ENCODE peak calls at places on chromosomes 3 and 15, in five cellular contexts. M is GM23248, B is neuronal stem cell, U is A549, Q is PC-9. W is an unnamed sample.

GRCh38 chr3:54202651-54203248 is 80.4 kb downstream of the CACNA2D3 start:
- DNase-seq in B (no peak), Q (no peak), U (no peak), M (no peak), W (no peak)

GRCh38 chr3:45491344-45491743 is 103.0 kb downstream of the LARS2 start:
- DNase-seq in M (no peak), Q (no peak), U (no peak), B (no peak), W (no peak)

GRCh38 chr3:141929341-141929995 is 53.0 kb downstream of the ATP1B3 start:
- DNase-seq in Q (no peak), M (no peak), U (no peak), B (no peak), W (no peak)

GRCh38 chr15:74383695-74384565 is 16.5 kb upstream of the CYP11A1 start:
- DNase-seq in B (no peak), U (no peak), M (peak; percentile 61), Q (peak; percentile 81), W (no peak)

GRCh38 chr3:141487419-141488345 is 855 bp downstream of the RASA2 start:
- DNase-seq in Q (peak; percentile 72), M (peak; percentile 76), U (peak; percentile 54), B (peak; percentile 66), W (peak; percentile 87)

GRCh38 chr15:79192462-79193036 is 90.0 kb upstream of the ANKRD34C start:
- DNase-seq in B (no peak), Q (no peak), U (no peak), M (peak; percentile 25), W (no peak)

GRCh38 chr15:100764778-100765457 is 114.7 kb upstream of the ALDH1A3 start:
- DNase-seq in M (peak; percentile 49), Q (no peak), U (no peak), B (no peak), W (no peak)

GRCh38 chr15:20348900-20349773 is 192.5 kb downstream of the GOLGA6L6 start:
- DNase-seq in U (no peak), B (no peak), M (no peak), Q (no peak), W (no peak)

GRCh38 chr3:161217496-161217895 is 3.6 kb upstream of the NMD3 start:
- DNase-seq in U (no peak), B (no peak), M (peak; percentile 66), Q (no peak), W (no peak)

GRCh38 chr3:9111349-9112265 is 137.8 kb downstream of the SRGAP3 start:
- DNase-seq in Q (no peak), B (no peak), M (peak; percentile 65), U (no peak), W (no peak)

GRCh38 chr3:178435575-178435974 is 100.7 kb upstream of the KCNMB2 start:
- DNase-seq in B (no peak), M (no peak), U (no peak), Q (no peak), W (no peak)

GRCh38 chr3:121995190-121996137 is 26.6 kb downstream of the ILDR1 start:
- DNase-seq in U (peak; percentile 21), Q (peak; percentile 84), B (peak; percentile 35), M (peak; percentile 78), W (peak; percentile 76)

GRCh38 chr3:78580691-78581090 is 1187.1 kb downstream of the ROBO1 start:
- DNase-seq in U (no peak), B (no peak), Q (no peak), M (peak; percentile 15), W (no peak)

GRCh38 chr3:69855436-69856162 is 116.3 kb downstream of the MITF start:
- DNase-seq in U (no peak), B (no peak), M (peak; percentile 71), Q (no peak), W (no peak)

GRCh38 chr3:77320514-77320913 is 280.6 kb downstream of the ROBO2 start:
- DNase-seq in B (peak; percentile 30), U (no peak), M (peak; percentile 52), Q (no peak), W (peak; percentile 70)

GRCh38 chr15:50816191-50816590 is 50.7 kb upstream of the SPPL2A start:
- DNase-seq in B (no peak), Q (peak; percentile 81), U (no peak), M (no peak), W (no peak)

GRCh38 chr3:43001094-43001553 is 22.0 kb downstream of the GASK1A start:
- DNase-seq in U (no peak), Q (peak; percentile 43), M (peak; percentile 93), B (no peak), W (no peak)

GRCh38 chr3:5185093-5185673 is 2.3 kb upstream of the EDEM1 start:
- DNase-seq in Q (no peak), B (no peak), U (no peak), M (no peak), W (no peak)
- H3K4me2 ChIP-seq in Q (no peak overlapping the region), B (no peak overlapping the region), U (no peak overlapping the region), M (no peak overlapping the region), W (no peak overlapping the region)

DNA sequence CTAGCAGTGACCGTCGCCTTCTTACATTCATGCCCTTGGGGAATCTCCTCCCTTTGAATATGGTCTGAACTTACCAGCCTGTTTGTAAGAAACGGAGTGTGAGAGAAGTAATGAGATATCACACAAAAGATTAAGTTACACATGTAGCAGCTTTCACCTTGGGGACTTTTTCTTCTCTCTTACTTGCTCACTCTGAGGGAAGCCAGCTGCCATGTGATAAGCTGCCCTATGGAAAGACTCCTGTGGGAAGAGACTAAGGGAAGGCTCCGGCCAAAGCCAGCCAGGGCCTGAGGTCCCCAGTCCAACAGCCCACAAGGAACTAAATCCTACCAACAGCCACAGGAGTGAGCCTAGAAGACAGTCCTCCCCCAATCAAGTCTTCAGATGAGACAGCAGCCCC is 190.4 kb upstream of the TSC22D2 start:
- DNase-seq in B (no peak), U (no peak), Q (no peak), M (no peak), W (no peak)
- H3K4me2 ChIP-seq in B (no peak overlapping the region), U (no peak overlapping the region), Q (no peak overlapping the region), M (no peak overlapping the region), W (no peak overlapping the region)

GRCh38 chr15:48002772-48003171 is 118.0 kb upstream of the SLC24A5 start:
- DNase-seq in B (no peak), M (no peak), U (no peak), Q (no peak), W (no peak)

GRCh38 chr15:48005077-48005476 is 115.7 kb upstream of the SLC24A5 start:
- DNase-seq in M (no peak), U (no peak), B (no peak), Q (no peak), W (no peak)

GRCh38 chr15:47998523-47999113 is 122.2 kb upstream of the SLC24A5 start:
- DNase-seq in U (no peak), B (no peak), Q (no peak), M (no peak), W (no peak)

GRCh38 chr15:48003447-48003846 is 117.3 kb upstream of the SLC24A5 start:
- DNase-seq in B (no peak), U (no peak), M (no peak), Q (no peak), W (no peak)

DNA sequence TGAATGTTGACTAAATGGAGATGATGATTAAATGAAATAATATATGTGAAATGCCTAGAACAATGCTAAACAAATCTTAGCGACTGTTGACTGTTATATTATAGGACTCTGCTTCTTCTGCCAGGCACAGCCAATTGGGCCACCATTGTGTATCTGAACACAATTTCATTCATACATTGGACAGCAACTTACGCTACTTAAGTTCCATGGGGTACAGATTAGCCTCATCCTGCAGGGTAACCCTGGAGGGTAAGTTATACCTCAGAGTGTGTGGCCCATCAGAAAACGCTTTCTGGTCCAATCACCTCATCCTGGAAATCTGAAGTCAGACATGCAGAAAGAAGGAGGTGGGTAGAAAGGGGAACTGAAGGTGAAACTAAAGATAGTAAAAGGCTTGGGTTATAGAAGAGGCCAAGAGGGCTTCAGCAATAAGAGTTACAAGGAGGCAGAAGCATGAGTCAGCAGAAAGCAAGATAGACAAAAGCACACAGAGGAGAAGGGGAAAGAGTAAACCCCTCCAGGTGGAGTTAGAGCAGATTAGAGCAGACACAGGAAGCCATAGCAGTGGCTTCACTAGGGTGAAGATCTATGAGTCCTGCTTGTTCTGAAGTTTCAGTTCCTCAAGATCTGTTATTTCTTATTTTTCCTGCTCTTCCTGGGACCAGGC is 119.3 kb upstream of the SLC24A5 start:
- DNase-seq in B (no peak), Q (no peak), U (no peak), M (no peak), W (no peak)
- H3K4me2 ChIP-seq in B (no peak overlapping the region), Q (no peak overlapping the region), U (no peak overlapping the region), M (no peak overlapping the region), W (no peak overlapping the region)

DNA sequence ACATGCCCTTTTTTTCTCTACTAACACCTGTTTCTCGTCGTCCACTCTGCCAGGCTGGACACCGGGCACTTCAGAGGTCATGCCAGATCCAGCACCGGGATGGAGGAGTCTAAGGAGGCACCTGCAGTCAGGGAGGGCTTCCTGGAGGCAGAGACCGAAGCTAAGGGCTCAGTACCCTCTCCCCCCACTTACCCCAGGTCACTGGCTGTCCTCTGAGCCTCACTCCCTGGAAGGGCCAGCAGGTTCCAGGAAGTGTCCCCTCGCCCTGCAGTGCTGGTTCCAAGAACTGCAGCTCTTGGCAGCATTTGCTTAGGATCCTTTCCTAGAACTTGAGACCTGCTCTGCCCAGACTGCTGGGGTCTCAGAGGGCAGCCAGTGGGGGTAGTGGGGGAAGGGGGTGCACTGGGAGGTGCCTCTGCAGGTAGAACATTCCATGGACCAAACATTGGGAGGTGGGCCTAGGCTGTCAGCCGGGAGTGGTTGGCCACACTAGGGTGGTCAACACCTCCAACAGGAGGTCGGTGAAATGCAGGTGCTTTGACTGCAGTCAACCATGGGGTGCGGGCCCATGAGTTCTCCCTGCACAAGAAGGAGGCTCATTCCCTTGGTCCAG is 11.3 kb downstream of the CISH start:
- DNase-seq in B (no peak), M (no peak), U (no peak), Q (no peak), W (no peak)
- H3K4me2 ChIP-seq in B (no peak overlapping the region), M (no peak overlapping the region), U (peak overlapping the region; percentile 91), Q (peak overlapping the region; percentile 16), W (no peak overlapping the region)

DNA sequence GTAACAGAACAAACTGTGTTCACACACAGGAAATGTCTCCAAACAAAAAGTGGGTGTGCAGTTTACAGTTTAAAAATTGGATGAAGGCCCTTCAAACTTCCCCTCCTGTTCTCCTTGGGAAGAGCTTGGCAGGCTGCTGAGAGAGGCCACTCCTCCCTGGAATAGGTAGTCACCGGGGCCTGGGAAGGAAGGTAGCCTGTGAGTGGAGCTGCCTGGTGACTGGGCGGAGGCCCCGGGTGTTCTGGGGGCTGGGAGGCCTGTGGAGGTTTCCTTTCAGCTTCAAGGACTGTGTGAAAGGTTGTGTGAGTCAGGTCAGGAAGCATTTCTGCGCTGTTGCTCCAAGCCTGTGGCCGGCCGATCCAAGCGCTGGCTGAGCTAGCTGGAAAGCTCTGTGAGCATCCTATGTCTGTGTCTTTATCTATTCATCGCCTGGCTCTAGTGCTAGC is 14.1 kb downstream of the SLCO3A1 start:
- DNase-seq in B (no peak), Q (peak; percentile 95), U (peak; percentile 78), M (peak; percentile 97), W (no peak)
- H3K4me2 ChIP-seq in B (no peak overlapping the region), Q (peak overlapping the region; percentile 81), U (peak overlapping the region; percentile 47), M (peak overlapping the region; percentile 67), W (no peak overlapping the region)

GRCh38 chr3:152317184-152317583 is 48.5 kb downstream of the MBNL1 start:
- DNase-seq in M (no peak), B (no peak), Q (peak; percentile 32), U (no peak), W (no peak)
- H3K4me2 ChIP-seq in M (peak overlapping the region; percentile 80), B (no peak overlapping the region), Q (no peak overlapping the region), U (no peak overlapping the region), W (no peak overlapping the region)

DNA sequence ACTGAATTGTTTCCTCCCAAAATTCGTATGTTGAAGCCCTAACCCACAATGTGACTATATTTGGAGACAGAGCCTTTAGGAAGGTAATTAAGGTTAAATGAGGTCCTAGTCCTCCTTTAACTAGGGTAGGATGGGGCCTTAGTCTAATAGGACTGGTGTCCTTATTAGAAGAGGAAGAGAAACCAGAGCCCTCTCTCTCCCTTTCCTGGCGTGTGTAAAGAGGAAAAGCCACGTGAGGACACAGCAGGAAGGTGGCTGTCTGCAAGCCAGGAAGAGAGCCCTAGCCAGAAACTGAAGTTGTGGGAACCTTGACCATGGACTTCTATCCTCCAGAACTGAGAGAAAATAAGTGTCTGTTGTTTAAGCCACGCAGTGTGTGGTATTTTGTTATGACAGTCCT is 94.3 kb downstream of the OXNAD1 start:
- DNase-seq in U (no peak), B (no peak), M (no peak), Q (no peak), W (no peak)
- H3K4me2 ChIP-seq in U (no peak overlapping the region), B (no peak overlapping the region), M (no peak overlapping the region), Q (no peak overlapping the region), W (no peak overlapping the region)